ENCODE peak calls at places on chromosome 2, in nine cellular contexts. Z is sigmoid colon, Q is uterus, O is IMR-90, E is A549, I is breast epithelium, N is lung, L is brain microvascular endothelial cell, C is OCI-LY7. U is an unnamed sample.

GRCh38 chr2:20222769-20223344 is 2.1 kb downstream of the SDC1 start:
- DNase-seq in Z (no peak), Q (no peak), O (no peak), E (no peak), I (no peak), N (no peak), L (no peak), C (no peak), U (no peak)

GRCh38 chr2:97699765-97700444 is 13.5 kb upstream of the ZAP70 start:
- DNase-seq in Z (no peak), Q (no peak), O (peak; percentile 54), E (peak; percentile 60), I (peak; percentile 21), N (peak; percentile 45), L (peak; percentile 63), C (peak; percentile 68), U (peak; percentile 55)

GRCh38 chr2:64420675-64421074 is 33.3 kb upstream of the LGALSL start:
- DNase-seq in Z (no peak), Q (no peak), O (no peak), E (no peak), I (no peak), N (no peak), L (no peak), C (no peak), U (no peak)

GRCh38 chr2:26941486-26941885 is 29.0 kb upstream of the MAPRE3 start:
- DNase-seq in Z (no peak), Q (no peak), O (no peak), E (no peak), I (no peak), N (no peak), L (no peak), C (no peak), U (peak; percentile 62)

GRCh38 chr2:200158586-200159365 is 147.7 kb upstream of the SPATS2L start:
- DNase-seq in Z (no peak), Q (no peak), O (no peak), E (no peak), I (no peak), N (no peak), L (no peak), C (no peak), U (no peak)

GRCh38 chr2:11556101-11556806 is 22.4 kb downstream of the GREB1 start:
- DNase-seq in Z (no peak), Q (no peak), O (no peak), E (no peak), I (no peak), N (no peak), L (no peak), C (no peak), U (no peak)

GRCh38 chr2:96485751-96486643 is 19.2 kb downstream of the NEURL3 start:
- DNase-seq in Z (peak; percentile 89), Q (peak; percentile 75), O (peak; percentile 87), E (no peak), I (peak; percentile 74), N (peak; percentile 71), L (peak; percentile 81), C (peak; percentile 5), U (peak; percentile 79)

GRCh38 chr2:104388296-104388695 is 465.6 kb upstream of the POU3F3 start:
- DNase-seq in Z (no peak), Q (no peak), O (no peak), E (no peak), I (no peak), N (no peak), L (peak; percentile 0), C (no peak), U (no peak)

DNA sequence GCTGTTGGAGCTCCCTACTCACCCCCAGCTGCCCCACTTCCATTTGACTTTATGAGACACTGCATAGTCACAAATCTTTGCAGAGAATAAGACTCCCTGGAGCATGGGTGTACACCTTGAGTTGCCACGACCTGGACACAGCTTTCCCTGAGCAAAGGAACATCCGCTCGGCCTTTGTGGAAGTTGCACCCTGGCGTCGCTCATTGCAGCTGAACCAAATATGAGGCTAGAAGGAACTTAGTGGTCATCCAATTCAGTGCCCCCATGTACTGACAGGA is 2.7 kb downstream of the CAPN14 start:
- DNase-seq in Z (no peak), Q (no peak), O (no peak), E (no peak), I (no peak), N (no peak), L (no peak), C (no peak), U (no peak)
- H3K27ac ChIP-seq in Z (no peak overlapping the region), Q (no peak overlapping the region), O (no peak overlapping the region), E (no peak overlapping the region), I (no peak overlapping the region), N (no peak overlapping the region), L (no peak overlapping the region), C (peak overlapping the region; percentile 56), U (no peak overlapping the region)

GRCh38 chr2:231670892-231671616 is 37.3 kb upstream of the PTMA start:
- DNase-seq in Z (peak; percentile 71), Q (no peak), O (no peak), E (peak; percentile 53), I (no peak), N (no peak), L (no peak), C (peak; percentile 72), U (no peak)
- TF ChIP-seq CTCF in Z (peak; percentile 35), Q (peak; percentile 30), O (peak; percentile 29), E (peak; percentile 42), I (no peak), N (no peak), L (peak; percentile 46), C (no peak), U (peak; percentile 14)

GRCh38 chr2:219415580-219416232 is 2.5 kb upstream of the DES start:
- DNase-seq in Z (peak; percentile 81), Q (peak; percentile 51), O (no peak), E (no peak), I (no peak), N (no peak), L (no peak), C (no peak), U (no peak)
- H3K27ac ChIP-seq in Z (peak overlapping the region; percentile 99), Q (peak overlapping the region; percentile 93), O (no peak overlapping the region), E (no peak overlapping the region), I (no peak overlapping the region), N (peak overlapping the region; percentile 86), L (no peak overlapping the region), C (no peak overlapping the region), U (no peak overlapping the region)

DNA sequence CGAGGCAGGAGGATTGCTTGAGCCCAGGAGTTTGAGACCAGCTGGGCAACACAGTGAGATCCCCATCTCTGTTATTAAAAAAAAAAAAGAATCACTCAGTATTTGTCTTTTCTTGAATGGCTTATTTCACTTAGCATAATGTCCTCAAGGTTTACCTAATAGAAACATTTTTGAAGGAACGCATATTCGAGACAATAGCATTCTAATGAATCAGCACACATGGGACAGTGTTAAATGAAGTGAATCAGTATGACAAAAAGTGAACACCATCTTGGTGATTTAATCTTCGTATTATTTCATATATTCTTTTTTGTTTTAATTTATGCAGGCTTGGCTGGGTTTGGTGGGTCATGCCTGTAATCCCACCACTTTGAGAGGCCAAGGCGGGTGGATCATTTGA is 44.7 kb downstream of the WIPF1 start:
- DNase-seq in Z (no peak), Q (no peak), O (no peak), E (no peak), I (no peak), N (no peak), L (no peak), C (no peak), U (no peak)
- TF ChIP-seq CTCF in Z (no peak), Q (no peak), O (no peak), E (no peak), I (no peak), N (no peak), L (no peak), C (no peak), U (no peak)

DNA sequence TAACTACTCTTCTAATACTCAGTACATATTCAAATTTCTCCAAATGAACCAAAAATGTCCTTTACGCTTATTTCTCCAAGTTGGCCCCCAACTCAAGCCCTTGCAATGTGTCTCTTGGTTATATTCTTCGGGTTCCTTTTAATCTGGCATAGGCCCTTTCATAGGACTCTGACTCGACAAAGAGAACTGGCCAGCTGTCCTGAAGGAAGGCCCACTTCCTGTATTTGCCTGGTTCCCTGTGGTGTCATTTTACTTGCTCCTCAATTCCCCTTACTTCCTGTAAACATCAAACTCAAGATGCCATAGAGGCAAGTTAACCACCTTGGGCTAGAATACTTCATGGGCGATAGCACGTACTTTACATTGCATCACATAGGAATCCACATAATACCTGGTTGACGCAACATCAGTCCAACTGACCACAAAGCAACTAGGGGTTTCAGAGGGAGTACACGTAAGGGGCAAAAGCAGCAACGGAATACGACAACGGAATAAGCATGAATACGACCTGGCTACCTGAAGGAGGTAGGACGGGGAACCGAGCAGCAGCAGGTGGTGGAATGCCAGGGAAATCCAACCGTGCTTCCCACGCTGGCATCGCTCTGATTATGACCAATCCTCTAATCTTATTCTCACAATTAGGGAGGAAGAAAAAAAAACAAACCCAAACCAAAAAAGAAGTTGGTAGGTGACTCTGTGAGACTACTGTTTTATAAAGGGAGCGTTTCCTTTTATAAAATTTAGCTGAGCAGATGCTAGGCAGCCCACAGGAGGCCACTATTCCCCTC is 823 bp upstream of the GORASP2 start:
- DNase-seq in Z (no peak), Q (peak; percentile 24), O (peak; percentile 31), E (peak; percentile 45), I (no peak), N (no peak), L (no peak), C (peak; percentile 27), U (peak; percentile 29)
- H3K27ac ChIP-seq in Z (peak overlapping the region; percentile 93), Q (peak overlapping the region; percentile 88), O (peak overlapping the region; percentile 31), E (peak overlapping the region; percentile 88), I (peak overlapping the region; percentile 98), N (peak overlapping the region; percentile 22), L (no peak overlapping the region), C (peak overlapping the region; percentile 62), U (peak overlapping the region; percentile 88)

GRCh38 chr2:143841935-143842334 is 678.0 kb downstream of the ZEB2 start:
- DNase-seq in Z (no peak), Q (no peak), O (peak; percentile 29), E (peak; percentile 4), I (no peak), N (no peak), L (no peak), C (peak; percentile 15), U (no peak)
- TF ChIP-seq CTCF in Z (no peak), Q (no peak), O (peak; percentile 20), E (no peak), I (no peak), N (no peak), L (peak; percentile 52), C (peak; percentile 53), U (no peak)

DNA sequence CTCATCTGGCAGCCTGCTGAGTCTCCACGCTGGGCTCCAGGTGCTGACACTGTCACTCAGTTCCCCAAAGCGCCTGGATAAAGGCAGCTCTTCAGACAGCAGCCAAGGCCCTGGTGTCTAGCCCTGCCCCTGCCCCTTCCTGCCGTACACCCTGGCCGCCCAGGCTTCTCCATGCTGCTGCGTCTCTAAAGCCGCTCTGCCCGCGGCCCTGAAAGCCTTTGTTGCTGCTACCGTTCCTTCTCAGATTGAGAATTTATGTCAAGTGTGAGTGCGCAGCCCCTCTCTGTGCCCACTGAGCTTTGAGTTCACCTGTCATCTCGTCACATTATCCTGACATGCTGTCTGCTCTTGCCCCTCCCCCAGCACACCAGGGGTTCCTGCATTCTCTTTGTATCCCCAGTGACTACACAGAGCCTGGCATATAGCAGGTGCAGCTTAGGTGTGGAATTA is 140.1 kb upstream of the BCL2L11 start:
- DNase-seq in Z (no peak), Q (no peak), O (no peak), E (no peak), I (no peak), N (no peak), L (no peak), C (no peak), U (no peak)
- H3K27ac ChIP-seq in Z (no peak overlapping the region), Q (no peak overlapping the region), O (no peak overlapping the region), E (no peak overlapping the region), I (no peak overlapping the region), N (no peak overlapping the region), L (no peak overlapping the region), C (no peak overlapping the region), U (no peak overlapping the region)

U was measured in RWPE1.